ENCODE peak calls at places on chromosome 3, in seven cellular contexts. Z, T, G, F, Y, M and P are unnamed samples.

GRCh38 chr3:179788996-179789395 is 136.2 kb downstream of the USP13 start:
- DNase-seq in M (no peak), G (no peak), F (no peak), T (no peak), Y (no peak), Z (no peak), P (peak)

GRCh38 chr3:12993623-12994356 is 79.4 kb downstream of the IQSEC1 start:
- DNase-seq in Z (peak), M (peak), G (no peak), Y (peak), T (peak), F (peak), P (no peak)

GRCh38 chr3:167110906-167111305 is 269.2 kb downstream of the ZBBX start:
- DNase-seq in T (peak), G (no peak), Z (no peak), Y (no peak), M (peak), F (no peak), P (no peak)

GRCh38 chr3:19216669-19217337 is 68.5 kb downstream of the KCNH8 start:
- DNase-seq in Y (peak), F (no peak), Z (no peak), M (no peak), T (no peak), G (no peak), P (peak)

GRCh38 chr3:106714400-106714799 is 662.8 kb upstream of the CCDC54 start:
- DNase-seq in M (no peak), F (no peak), Y (no peak), G (no peak), T (no peak), Z (no peak), P (no peak)

GRCh38 chr3:122774564-122774963 is 19.1 kb downstream of the HSPBAP1 start:
- DNase-seq in T (no peak), Y (no peak), Z (no peak), F (peak), M (no peak), G (no peak), P (no peak)

GRCh38 chr3:56795807-56796185 is 6.0 kb downstream of the ARHGEF3 start:
- DNase-seq in M (no peak), G (no peak), Y (no peak), Z (no peak), F (no peak), T (no peak), P (no peak)

GRCh38 chr3:30302027-30302426 is 304.4 kb upstream of the TGFBR2 start:
- DNase-seq in Y (no peak), M (no peak), T (no peak), G (no peak), Z (no peak), F (no peak), P (no peak)

GRCh38 chr3:69791111-69791510 is 51.8 kb downstream of the MITF start:
- DNase-seq in F (peak), Z (peak), T (no peak), M (no peak), G (peak), Y (peak), P (peak)

GRCh38 chr3:140391041-140391440 is 286.8 kb upstream of the TRIM42 start:
- DNase-seq in T (no peak), Y (no peak), F (no peak), M (no peak), Z (no peak), G (no peak), P (no peak)
- H3K27ac ChIP-seq in T (no peak), Y (no peak), F (no peak), M (no peak), Z (peak), G (no peak), P (no peak)

DNA sequence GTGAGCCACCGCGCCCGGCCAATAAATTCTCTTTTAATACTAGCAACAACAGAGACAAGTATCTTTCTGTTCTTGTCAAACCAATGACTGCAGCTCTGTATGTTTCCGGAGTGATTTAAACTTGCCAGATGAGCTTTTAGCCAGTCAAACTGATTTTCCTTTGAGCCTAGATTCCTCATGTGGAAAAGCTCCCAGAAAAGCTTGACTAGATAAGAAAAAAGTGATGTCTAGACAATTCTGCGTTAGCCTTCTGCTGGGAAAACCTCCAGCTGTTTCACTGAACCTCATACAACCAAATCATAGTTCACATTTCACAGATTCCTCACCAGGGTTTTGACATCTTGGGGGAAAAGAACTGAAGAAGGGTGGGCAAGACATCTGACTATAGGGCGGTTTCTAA is 78.6 kb downstream of the MAGI1 start:
- DNase-seq in T (no peak), G (no peak), Z (no peak), F (no peak), M (no peak), Y (no peak), P (no peak)
- H3K27ac ChIP-seq in T (no peak), G (peak), Z (no peak), F (no peak), M (no peak), Y (no peak), P (no peak)

GRCh38 chr3:114449271-114450007 is 155.6 kb downstream of the TIGIT start:
- DNase-seq in F (peak), Z (no peak), Y (no peak), M (no peak), T (no peak), G (no peak), P (no peak)

GRCh38 chr3:114445233-114445632 is 151.4 kb downstream of the TIGIT start:
- DNase-seq in M (no peak), G (no peak), F (peak), Z (no peak), T (no peak), Y (no peak), P (no peak)

GRCh38 chr3:114447950-114448479 is 154.2 kb downstream of the TIGIT start:
- DNase-seq in Z (no peak), G (no peak), T (no peak), F (no peak), Y (no peak), M (no peak), P (no peak)

GRCh38 chr3:114446605-114447004 is 152.8 kb downstream of the TIGIT start:
- DNase-seq in T (no peak), F (no peak), Y (no peak), Z (peak), M (no peak), G (peak), P (no peak)

GRCh38 chr3:114447545-114447944 is 153.7 kb downstream of the TIGIT start:
- DNase-seq in F (no peak), M (no peak), T (no peak), G (no peak), Y (no peak), Z (no peak), P (no peak)
- H3K27ac ChIP-seq in F (no peak), M (no peak), T (no peak), G (peak), Y (no peak), Z (peak), P (no peak)

GRCh38 chr3:31908391-31909097 is 72.5 kb downstream of the OSBPL10 start:
- DNase-seq in Z (no peak), G (no peak), Y (no peak), F (peak), T (no peak), M (no peak), P (no peak)

GRCh38 chr3:31909455-31909854 is 71.6 kb downstream of the OSBPL10 start:
- DNase-seq in G (no peak), T (no peak), Z (no peak), F (no peak), Y (no peak), M (no peak), P (no peak)

GRCh38 chr3:31911124-31911523 is 69.9 kb downstream of the OSBPL10 start:
- DNase-seq in F (no peak), Y (no peak), T (no peak), G (no peak), M (no peak), Z (no peak), P (no peak)

GRCh38 chr3:31903686-31904431 is 77.2 kb downstream of the OSBPL10 start:
- DNase-seq in T (no peak), Y (no peak), F (no peak), M (no peak), G (no peak), Z (no peak), P (no peak)

DNA sequence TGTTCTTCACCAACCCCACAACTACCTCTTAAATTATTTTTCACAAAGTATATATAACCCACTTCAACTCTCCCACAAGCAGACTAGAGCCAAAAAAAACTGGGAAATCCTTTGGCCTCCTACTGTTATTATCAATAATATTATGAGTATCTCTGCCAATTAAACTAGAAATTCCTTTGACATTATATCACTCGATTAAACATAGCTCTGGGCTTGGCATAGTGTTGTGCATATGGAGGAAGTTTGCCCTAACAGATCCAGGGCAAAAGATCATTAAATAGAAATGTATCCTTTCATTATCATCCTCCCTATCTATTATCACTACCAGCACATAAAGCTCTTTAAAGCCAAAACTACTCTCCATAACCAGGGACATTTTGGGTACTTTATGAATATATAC is 74.9 kb downstream of the OSBPL10 start:
- DNase-seq in M (no peak), Y (no peak), F (no peak), T (no peak), Z (no peak), G (no peak), P (no peak)
- H3K27ac ChIP-seq in M (no peak), Y (no peak), F (no peak), T (no peak), Z (no peak), G (no peak), P (no peak)

GRCh38 chr3:129180461-129180860 is 3.2 kb downstream of the CNBP start:
- DNase-seq in G (no peak), M (no peak), T (no peak), F (peak), Y (no peak), Z (no peak), P (no peak)
- H3K27ac ChIP-seq in G (no peak), M (no peak), T (no peak), F (peak), Y (peak), Z (no peak), P (no peak)

DNA sequence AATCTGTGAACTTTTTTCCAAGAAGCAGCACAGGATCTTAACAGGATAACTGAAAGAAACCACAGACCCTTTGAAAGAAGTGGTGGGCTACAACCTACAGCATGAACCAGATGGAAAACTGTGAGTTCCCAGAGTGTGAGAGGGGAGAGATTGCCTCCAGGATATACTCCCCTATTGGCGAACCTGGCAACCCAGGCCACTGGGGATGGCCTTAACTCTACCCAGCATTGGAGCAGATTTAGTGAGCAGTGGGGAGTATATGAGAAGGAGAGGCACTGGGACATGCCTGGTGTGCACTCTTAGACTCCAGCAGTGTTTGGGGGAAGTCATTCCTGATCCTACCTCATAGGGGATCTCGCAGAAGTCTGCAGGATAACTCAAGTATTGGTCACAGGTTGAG is 201.0 kb upstream of the TP63 start:
- DNase-seq in M (no peak), T (no peak), Z (no peak), Y (no peak), F (no peak), G (no peak), P (no peak)
- H3K27ac ChIP-seq in M (no peak), T (no peak), Z (no peak), Y (no peak), F (no peak), G (no peak), P (no peak)

GRCh38 chr3:48564022-48564421 is 441 bp upstream of the UCN2 start:
- DNase-seq in M (no peak), T (no peak), F (peak), Y (peak), Z (no peak), G (peak), P (no peak)
- H3K27ac ChIP-seq in M (no peak), T (no peak), F (peak), Y (no peak), Z (no peak), G (no peak), P (no peak)

DNA sequence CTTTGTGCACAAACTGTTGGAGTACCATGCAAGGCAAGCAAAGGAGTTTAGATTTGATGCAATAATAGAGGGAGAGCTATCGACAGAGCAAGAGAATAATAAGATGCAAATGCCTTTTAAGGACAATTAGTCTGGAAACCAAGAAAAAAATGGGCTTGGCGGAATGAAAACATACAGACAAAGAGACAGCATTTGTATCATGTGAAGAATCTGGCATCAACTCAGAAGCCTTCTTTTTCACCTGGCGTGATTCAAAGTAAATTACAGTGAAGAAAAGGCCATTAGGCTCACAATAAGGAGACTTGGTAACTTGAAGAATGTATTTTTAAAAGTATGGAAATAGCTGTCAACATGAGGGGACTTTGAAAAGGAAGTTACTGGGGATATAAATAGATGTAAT is 521.2 kb upstream of the GOLIM4 start:
- DNase-seq in F (no peak), M (no peak), Z (no peak), T (peak), G (no peak), Y (no peak), P (no peak)
- H3K27ac ChIP-seq in F (no peak), M (peak), Z (no peak), T (no peak), G (no peak), Y (no peak), P (no peak)

GRCh38 chr3:136353461-136353860 is 103.3 kb downstream of the PCCB start:
- DNase-seq in Z (no peak), Y (no peak), F (no peak), M (no peak), T (no peak), G (no peak), P (no peak)

GRCh38 chr3:136350557-136350956 is 100.4 kb downstream of the PCCB start:
- DNase-seq in M (no peak), F (peak), Z (no peak), Y (no peak), T (no peak), G (no peak), P (no peak)

GRCh38 chr3:136350132-136350531 is 100.0 kb downstream of the PCCB start:
- DNase-seq in M (no peak), F (peak), T (no peak), Y (no peak), Z (peak), G (no peak), P (no peak)

GRCh38 chr3:136351351-136351750 is 101.2 kb downstream of the PCCB start:
- DNase-seq in F (peak), M (no peak), Y (no peak), G (no peak), T (no peak), Z (no peak), P (no peak)

GRCh38 chr3:136351905-136352304 is 101.8 kb downstream of the PCCB start:
- DNase-seq in Z (no peak), G (no peak), T (peak), M (no peak), Y (no peak), F (no peak), P (no peak)
- H3K27ac ChIP-seq in Z (no peak), G (no peak), T (no peak), M (no peak), Y (no peak), F (no peak), P (no peak)